ENCODE peak calls at places on chromosome 9, in seven cellular contexts. G is HepG2, K is SK-N-SH, V is HCT116, X is GM12878, F is H1, P is K562. N is an unnamed sample.

GRCh38 chr9:70600479-70600878 is 186.0 kb upstream of the KLF9 start:
- DNase-seq in G (no peak), K (no peak), V (no peak), X (no peak), F (no peak), P (no peak), N (no peak)

GRCh38 chr9:70514273-70514672 is 99.8 kb upstream of the KLF9 start:
- DNase-seq in G (no peak), K (no peak), V (no peak), X (no peak), F (no peak), P (no peak), N (no peak)

GRCh38 chr9:79471577-79472543 is 99.9 kb upstream of the TLE4 start:
- DNase-seq in G (no peak), K (peak), V (no peak), X (no peak), F (no peak), P (no peak), N (peak)

GRCh38 chr9:128421474-128422010 is 885 bp downstream of the CERCAM start:
- DNase-seq in G (no peak), K (no peak), V (no peak), X (no peak), F (peak), P (no peak), N (no peak)

GRCh38 chr9:119216891-119217290 is 152.3 kb downstream of the BRINP1 start:
- DNase-seq in G (no peak), K (no peak), V (no peak), X (no peak), F (no peak), P (no peak), N (peak)

GRCh38 chr9:124652203-124652992 is 118.7 kb downstream of the NR6A1 start:
- DNase-seq in G (no peak), K (peak), V (no peak), X (no peak), F (no peak), P (no peak), N (no peak)

GRCh38 chr9:16594787-16595186 is 275.7 kb downstream of the BNC2 start:
- DNase-seq in G (no peak), K (no peak), V (no peak), X (no peak), F (no peak), P (no peak), N (no peak)

GRCh38 chr9:86821011-86821845 is 126.1 kb downstream of the GAS1 start:
- DNase-seq in G (no peak), K (no peak), V (no peak), X (no peak), F (no peak), P (no peak), N (no peak)

GRCh38 chr9:114163517-114163924 is 8.2 kb downstream of the COL27A1 start:
- DNase-seq in G (peak), K (peak), V (no peak), X (no peak), F (peak), P (no peak), N (no peak)

DNA sequence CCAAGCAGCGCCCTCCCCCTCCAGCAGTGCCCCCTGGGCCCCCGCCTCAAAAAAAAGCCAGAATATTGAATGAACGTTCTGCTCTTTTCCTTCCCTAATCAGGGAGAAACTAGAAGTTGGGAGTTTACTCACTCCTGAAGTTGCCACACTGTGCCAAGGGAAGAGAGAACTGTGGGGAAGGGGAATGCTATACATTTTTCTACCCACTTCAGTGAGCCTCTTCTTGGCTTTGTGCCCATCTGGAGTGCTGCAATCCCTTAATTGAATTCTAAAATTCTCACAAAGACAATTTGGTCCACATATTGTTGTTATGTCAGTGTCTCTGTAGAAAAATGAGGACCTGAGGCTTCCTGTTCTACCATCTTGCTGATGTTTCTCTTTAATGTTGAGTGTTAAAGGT is 443.7 kb downstream of the DIRAS2 start:
- DNase-seq in G (no peak), K (peak), V (no peak), X (no peak), F (no peak), P (no peak), N (no peak)
- TF ChIP-seq JUND in G (no peak), K (no peak), V (no peak), X (no peak), F (no peak), P (no peak), N (no peak)

GRCh38 chr9:100879884-100880283 is 148.6 kb upstream of the PLPPR1 start:
- DNase-seq in G (no peak), K (no peak), V (no peak), X (no peak), F (no peak), P (no peak), N (no peak)

GRCh38 chr9:100880284-100880683 is 148.2 kb upstream of the PLPPR1 start:
- DNase-seq in G (no peak), K (no peak), V (no peak), X (no peak), F (no peak), P (no peak), N (no peak)

DNA sequence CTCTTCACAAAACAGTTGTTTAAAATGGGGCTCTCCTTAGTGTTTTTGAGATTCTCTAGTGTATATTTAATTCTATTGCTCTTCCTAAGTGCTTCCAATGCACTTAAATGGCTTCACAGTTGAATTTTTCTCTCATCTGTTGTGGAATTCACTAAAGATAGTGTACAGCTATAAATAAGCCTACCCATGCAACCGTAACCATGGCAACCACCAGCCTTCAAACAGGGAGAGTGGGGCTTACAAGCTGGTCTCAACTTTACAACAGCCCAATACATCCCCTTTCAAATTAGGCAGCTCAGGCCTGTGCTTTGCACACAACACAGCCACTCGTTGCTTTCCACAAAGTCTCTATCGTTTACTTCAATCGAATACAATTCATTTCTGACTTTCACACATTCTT is 144.0 kb upstream of the PLPPR1 start:
- DNase-seq in G (no peak), K (no peak), V (no peak), X (no peak), F (no peak), P (no peak), N (no peak)
- TF ChIP-seq JUND in G (no peak), K (no peak), V (no peak), X (no peak), F (no peak), P (no peak), N (no peak)

GRCh38 chr9:126624912-126625311 is 11.2 kb downstream of the LMX1B start:
- DNase-seq in G (no peak), K (no peak), V (no peak), X (no peak), F (no peak), P (no peak), N (no peak)

GRCh38 chr9:126623314-126623666 is 9.6 kb downstream of the LMX1B start:
- DNase-seq in G (no peak), K (no peak), V (no peak), X (no peak), F (no peak), P (no peak), N (no peak)

GRCh38 chr9:126624453-126624872 is 10.7 kb downstream of the LMX1B start:
- DNase-seq in G (no peak), K (no peak), V (no peak), X (no peak), F (no peak), P (no peak), N (no peak)

GRCh38 chr9:126622872-126623271 is 9.1 kb downstream of the LMX1B start:
- DNase-seq in G (no peak), K (no peak), V (no peak), X (no peak), F (no peak), P (no peak), N (no peak)

DNA sequence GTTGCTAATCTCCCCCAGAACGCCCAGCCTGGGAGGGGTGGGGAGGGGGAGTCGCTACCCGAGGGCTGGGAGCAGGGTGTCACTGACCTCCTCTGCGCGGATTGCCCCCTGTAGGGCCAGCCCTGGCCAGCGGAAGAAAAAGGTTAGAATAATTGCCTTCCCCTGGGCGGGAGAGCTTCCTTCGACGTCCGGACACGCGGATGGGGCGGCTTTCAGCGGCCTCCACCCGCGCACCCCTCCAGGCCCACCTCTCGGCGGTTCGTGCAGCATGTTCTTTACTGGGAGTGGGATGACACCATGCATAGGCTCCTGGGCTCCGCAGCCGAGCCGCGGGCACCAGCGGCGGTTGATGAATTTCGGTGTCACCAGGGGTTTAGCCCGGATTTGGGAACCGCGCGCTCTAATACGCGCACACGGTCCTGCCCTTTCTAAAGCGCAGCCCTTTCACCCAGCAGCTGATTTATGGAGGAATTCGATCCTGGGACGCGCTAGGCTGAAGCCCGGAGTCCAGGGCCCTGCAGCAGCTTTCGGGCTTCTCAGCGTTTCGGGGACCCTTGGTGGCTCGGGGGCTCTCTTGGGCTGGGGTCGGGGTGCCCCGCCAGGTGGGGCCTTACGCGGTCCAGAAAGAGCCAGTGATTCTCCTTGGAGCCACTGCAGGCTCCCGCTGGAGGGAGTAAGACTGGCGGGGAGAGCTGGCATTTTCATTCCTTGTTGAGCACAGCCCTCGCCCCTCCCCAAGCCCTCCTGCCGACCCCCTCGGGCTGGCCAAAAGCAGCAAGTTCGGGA is 10.1 kb downstream of the LMX1B start:
- DNase-seq in G (no peak), K (no peak), V (no peak), X (no peak), F (peak), P (no peak), N (no peak)
- TF ChIP-seq JUND in G (no peak), K (no peak), V (no peak), X (no peak), F (no peak), P (no peak), N (no peak)

DNA sequence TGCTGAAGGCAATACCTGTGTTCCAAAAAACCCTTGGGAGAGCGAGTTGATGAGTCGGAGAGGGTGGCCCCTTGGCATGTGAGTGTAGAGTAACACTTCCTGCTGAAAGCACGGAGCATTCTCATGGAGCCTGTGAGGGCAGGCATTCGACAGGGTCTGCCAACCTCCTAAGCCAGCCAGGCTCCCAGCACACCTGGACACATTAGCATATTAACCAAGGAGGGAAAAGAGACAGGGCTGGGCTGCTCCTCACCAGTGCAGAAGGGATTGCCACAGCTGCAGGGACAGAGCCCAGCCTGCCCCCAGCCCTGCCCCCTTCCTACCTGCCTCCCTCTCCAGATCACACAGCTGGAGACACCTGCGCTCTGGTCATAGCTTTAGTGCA is 46.4 kb upstream of the SEMA4D start:
- DNase-seq in G (no peak), K (no peak), V (no peak), X (no peak), F (no peak), P (no peak), N (no peak)
- TF ChIP-seq JUND in G (no peak), K (no peak), V (no peak), X (no peak), F (no peak), P (no peak), N (no peak)

GRCh38 chr9:134800791-134801339 is 79.7 kb upstream of the FCN2 start:
- DNase-seq in G (no peak), K (no peak), V (no peak), X (no peak), F (no peak), P (no peak), N (no peak)
- TF ChIP-seq JUND in G (no peak), K (no peak), V (no peak), X (no peak), F (no peak), P (no peak), N (no peak)

GRCh38 chr9:82242285-82242963 is 253.9 kb downstream of the SPATA31D1 start:
- DNase-seq in G (no peak), K (no peak), V (no peak), X (no peak), F (no peak), P (no peak), N (no peak)

GRCh38 chr9:82252116-82252515 is 263.5 kb downstream of the SPATA31D1 start:
- DNase-seq in G (no peak), K (no peak), V (no peak), X (no peak), F (no peak), P (no peak), N (no peak)

GRCh38 chr9:82247318-82247717 is 258.7 kb downstream of the SPATA31D1 start:
- DNase-seq in G (no peak), K (no peak), V (no peak), X (no peak), F (no peak), P (no peak), N (no peak)
- TF ChIP-seq JUND in G (no peak), K (no peak), V (no peak), X (no peak), F (no peak), P (no peak), N (no peak)

DNA sequence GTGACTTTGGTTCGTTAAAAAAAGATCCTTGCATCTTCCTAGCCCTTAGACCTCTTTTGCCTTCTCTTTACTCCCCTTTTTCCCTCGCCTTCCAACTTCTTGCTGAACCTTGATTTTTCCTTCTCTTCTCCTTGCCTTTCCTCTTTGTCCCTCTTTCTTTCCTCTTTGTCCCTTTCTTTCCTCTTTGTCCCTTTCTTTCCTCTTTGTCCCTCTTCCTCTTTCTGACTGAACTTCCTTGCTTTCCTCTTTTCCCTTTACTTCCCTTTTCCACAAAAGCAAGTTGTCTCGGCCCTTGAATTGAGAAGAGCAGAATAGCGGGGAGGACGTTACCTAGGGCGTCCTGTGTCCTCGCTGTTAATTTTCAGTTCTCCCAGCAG is 1.4 kb upstream of the MLLT3 start:
- DNase-seq in G (no peak), K (no peak), V (no peak), X (no peak), F (no peak), P (no peak), N (no peak)
- TF ChIP-seq JUND in G (no peak), K (no peak), V (no peak), X (no peak), F (no peak), P (no peak), N (no peak)

GRCh38 chr9:98569070-98569469 is 139.7 kb downstream of the GABBR2 start:
- DNase-seq in G (no peak), K (no peak), V (no peak), X (no peak), F (no peak), P (no peak), N (no peak)
- TF ChIP-seq JUND in G (no peak), K (no peak), V (no peak), X (no peak), F (no peak), P (no peak), N (no peak)

GRCh38 chr9:110115341-110115820 is 92.6 kb downstream of the C9orf152 start:
- DNase-seq in G (no peak), K (no peak), V (no peak), X (no peak), F (no peak), P (no peak), N (no peak)

GRCh38 chr9:110116543-110116885 is 91.4 kb downstream of the C9orf152 start:
- DNase-seq in G (no peak), K (no peak), V (no peak), X (no peak), F (no peak), P (no peak), N (no peak)

GRCh38 chr9:110114086-110114887 is 93.7 kb downstream of the C9orf152 start:
- DNase-seq in G (peak), K (no peak), V (no peak), X (no peak), F (no peak), P (no peak), N (no peak)

GRCh38 chr9:110114888-110115259 is 93.1 kb downstream of the C9orf152 start:
- DNase-seq in G (no peak), K (no peak), V (no peak), X (no peak), F (no peak), P (no peak), N (no peak)

DNA sequence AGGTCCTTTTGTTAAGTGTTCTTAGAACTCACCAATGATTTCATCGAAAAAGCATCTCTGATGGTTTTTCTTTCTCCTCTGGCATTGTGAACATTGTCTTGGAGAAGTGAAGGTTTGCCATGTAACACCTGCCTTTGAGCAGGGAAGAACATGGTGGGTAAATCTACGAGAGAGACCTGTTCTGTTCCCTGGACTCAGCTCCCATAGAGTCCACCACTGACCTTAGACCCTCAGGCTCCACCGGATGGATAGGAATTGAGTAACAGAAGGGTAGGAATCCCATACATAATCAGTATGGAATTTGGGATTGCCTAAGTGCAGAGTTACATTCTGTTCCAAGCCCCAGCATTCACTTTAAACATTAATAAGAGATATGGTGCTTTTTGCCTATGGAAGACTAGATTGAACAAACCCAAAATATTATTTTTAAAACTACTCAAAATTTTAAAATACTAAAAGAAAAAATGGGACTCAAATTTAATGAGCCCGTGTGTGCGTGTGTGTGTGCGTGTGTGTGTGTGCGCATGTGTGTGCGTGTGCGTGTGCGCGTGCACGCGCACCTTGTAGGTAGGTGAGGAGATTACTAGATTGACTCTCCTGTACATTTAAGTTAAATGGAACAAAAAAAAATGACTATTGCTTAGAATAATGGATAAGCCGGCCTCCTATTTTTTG is 92.0 kb downstream of the C9orf152 start:
- DNase-seq in G (peak), K (no peak), V (no peak), X (no peak), F (no peak), P (no peak), N (no peak)
- TF ChIP-seq JUND in G (peak), K (no peak), V (no peak), X (no peak), F (no peak), P (no peak), N (no peak)

N was measured in T47D.